ENCODE peak calls at places on chromosomes 16 and 17, in four cellular contexts. F, J, I and X are unnamed samples.
A peak's percentile ranks its signal among the peaks of the same experiment; 100 is the strongest.

GRCh38 chr16:89801800-89802199 is 14.6 kb downstream of the FANCA start:
- DNase-seq in I (no peak), F (no peak), J (no peak), X (no peak)

GRCh38 chr17:37060966-37061365 is 112.2 kb downstream of the AATF start:
- DNase-seq in J (no peak), F (no peak), I (no peak), X (no peak)

GRCh38 chr16:11139624-11140375 is 116.2 kb downstream of the SOCS1 start:
- DNase-seq in J (no peak), F (peak; percentile 13), I (peak; percentile 62), X (no peak)

GRCh38 chr17:49850772-49851386 is 3.0 kb upstream of the TAC4 start:
- DNase-seq in J (no peak), F (no peak), I (no peak), X (no peak)

GRCh38 chr17:10776372-10776771 is 27.5 kb downstream of the TMEM238L start:
- DNase-seq in F (no peak), J (no peak), I (no peak), X (no peak)

GRCh38 chr17:44921122-44921882 is 6.0 kb upstream of the GFAP start:
- DNase-seq in F (no peak), I (no peak), J (peak; percentile 72), X (no peak)

GRCh38 chr17:29042679-29043538 is at the start of gene PIPOX:
- DNase-seq in J (peak; percentile 38), F (no peak), I (peak; percentile 90), X (no peak)

GRCh38 chr17:76869878-76870714 is 1.9 kb downstream of the MGAT5B start:
- DNase-seq in J (no peak), I (no peak), F (no peak), X (no peak)

GRCh38 chr16:27405546-27406451 is 3.8 kb downstream of the IL21R start:
- DNase-seq in J (no peak), F (no peak), I (no peak), X (no peak)

GRCh38 chr16:52578007-52578828 is 31.3 kb upstream of the TOX3 start:
- DNase-seq in J (no peak), F (no peak), I (peak; percentile 82), X (no peak)

GRCh38 chr16:51327001-51327400 is 175.9 kb upstream of the SALL1 start:
- DNase-seq in J (no peak), F (no peak), I (no peak), X (no peak)

GRCh38 chr16:48003226-48003907 is 152.4 kb downstream of the ABCC12 start:
- DNase-seq in J (no peak), F (no peak), I (no peak), X (no peak)

GRCh38 chr17:17437461-17437860 is 39.3 kb upstream of the MED9 start:
- DNase-seq in I (no peak), J (no peak), F (no peak), X (no peak)

GRCh38 chr16:68244903-68245853 is at the start of gene PLA2G15:
- DNase-seq in I (peak; percentile 87), J (peak; percentile 100), F (peak; percentile 83), X (no peak)

GRCh38 chr17:50353600-50354195 is 7.8 kb downstream of the XYLT2 start:
- DNase-seq in F (no peak), J (no peak), I (no peak), X (no peak)

GRCh38 chr17:56771975-56772374 is 61.7 kb downstream of the C17orf67 start:
- DNase-seq in I (no peak), J (no peak), F (no peak), X (no peak)

GRCh38 chr16:89721644-89722391 is 481 bp downstream of the ZNF276 start:
- DNase-seq in I (no peak), J (no peak), F (no peak), X (no peak)

GRCh38 chr16:80804451-80805383 is at the start of gene CDYL2:
- DNase-seq in F (no peak), I (no peak), J (peak; percentile 36), X (no peak)

GRCh38 chr16:56343661-56344517 is 81.5 kb downstream of the AMFR start:
- DNase-seq in J (no peak), I (no peak), F (no peak), X (no peak)

GRCh38 chr17:19250421-19251141 is 13.4 kb downstream of the EPN2 start:
- DNase-seq in F (no peak), J (no peak), I (no peak), X (no peak)

GRCh38 chr16:86252596-86252995 is 257.7 kb upstream of the FOXF1 start:
- DNase-seq in I (no peak), J (peak; percentile 47), F (peak; percentile 42), X (no peak)

GRCh38 chr16:30723725-30724355 is 24.4 kb upstream of the PHKG2 start:
- DNase-seq in I (no peak), J (no peak), F (no peak), X (no peak)

GRCh38 chr17:79531191-79531590 is 79.7 kb downstream of the RBFOX3 start:
- DNase-seq in F (no peak), J (no peak), I (no peak), X (no peak)

GRCh38 chr17:4974064-4974670 is 6.5 kb upstream of the SPAG7 start:
- DNase-seq in F (no peak), I (no peak), J (no peak), X (no peak)

GRCh38 chr16:84438971-84439696 is 65.3 kb downstream of the MEAK7 start:
- DNase-seq in I (no peak), J (no peak), F (no peak), X (no peak)

GRCh38 chr17:62648954-62649294 is 21.5 kb downstream of the MRC2 start:
- DNase-seq in I (no peak), J (no peak), F (no peak), X (no peak)

GRCh38 chr17:29744121-29744520 is 121.4 kb upstream of the CORO6 start:
- DNase-seq in J (no peak), F (no peak), I (no peak), X (no peak)

GRCh38 chr16:30659507-30660423 is 1.5 kb downstream of the FBRS start:
- DNase-seq in F (no peak), I (no peak), J (no peak), X (no peak)

GRCh38 chr16:12061336-12062055 is 85.0 kb downstream of the SNX29 start:
- DNase-seq in J (no peak), I (no peak), F (no peak), X (no peak)

GRCh38 chr17:14575349-14575966 is 274.6 kb downstream of the HS3ST3B1 start:
- DNase-seq in F (no peak), I (peak; percentile 28), J (no peak), X (no peak)

GRCh38 chr16:67719778-67720144 is 645 bp upstream of the GFOD2 start:
- DNase-seq in F (no peak), I (peak; percentile 48), J (peak; percentile 65), X (no peak)

GRCh38 chr17:44628234-44629188 is 27.8 kb upstream of the MEIOC start:
- DNase-seq in J (no peak), I (peak; percentile 29), F (no peak), X (no peak)

GRCh38 chr17:36591434-36592315 is at the start of gene DHRS11:
- DNase-seq in F (peak; percentile 19), I (peak; percentile 59), J (peak; percentile 95), X (no peak)

GRCh38 chr17:17682293-17682736 is 1.1 kb downstream of the RAI1 start:
- DNase-seq in F (no peak), I (no peak), J (peak; percentile 55), X (no peak)

GRCh38 chr16:4792951-4793513 is 2.1 kb upstream of the SMIM22 start:
- DNase-seq in F (no peak), I (peak; percentile 33), J (no peak), X (no peak)

GRCh38 chr17:69084911-69085310 is 24.2 kb upstream of the ABCA9 start:
- DNase-seq in I (peak; percentile 50), F (peak; percentile 81), J (no peak), X (no peak)

GRCh38 chr16:27109666-27110523 is 43.2 kb downstream of the C16orf82 start:
- DNase-seq in J (peak; percentile 85), I (peak; percentile 62), F (no peak), X (no peak)

GRCh38 chr17:58249270-58250133 is 11.1 kb downstream of the LPO start:
- DNase-seq in F (peak; percentile 35), J (peak; percentile 92), I (peak; percentile 24), X (peak; percentile 20)

GRCh38 chr17:58246104-58246740 is 7.8 kb downstream of the LPO start:
- DNase-seq in F (no peak), J (no peak), I (no peak), X (no peak)

GRCh38 chr17:58248955-58249269 is 10.5 kb downstream of the LPO start:
- DNase-seq in F (no peak), J (no peak), I (no peak), X (no peak)

GRCh38 chr17:58245428-58246103 is 7.2 kb downstream of the LPO start:
- DNase-seq in J (no peak), F (no peak), I (peak; percentile 20), X (no peak)

GRCh38 chr17:58247511-58248363 is 9.4 kb downstream of the LPO start:
- DNase-seq in F (no peak), I (no peak), J (no peak), X (no peak)
- TF ChIP-seq TCF7L2 in F (no peak), I (no peak), J (no peak), X (no peak)

DNA sequence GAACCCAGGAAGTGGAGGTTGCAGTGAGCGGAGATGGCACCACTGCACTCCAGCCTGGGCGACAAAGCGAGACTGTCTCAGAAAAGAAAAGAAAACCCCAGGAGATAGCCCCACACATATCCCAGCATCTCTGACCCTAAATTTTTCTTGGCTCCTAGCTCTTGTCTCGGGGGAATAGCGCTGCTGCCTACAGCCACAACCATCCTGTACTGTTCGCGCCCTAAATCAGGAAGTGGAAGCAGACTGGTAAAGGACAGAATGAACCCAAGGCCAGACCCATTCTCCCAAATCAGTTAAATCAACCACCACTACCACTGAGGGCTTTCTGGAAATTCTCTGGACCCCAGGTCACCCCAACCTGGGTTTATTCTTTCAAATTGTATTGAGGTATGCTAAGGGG is 1.7 kb downstream of the CTDNEP1 start:
- DNase-seq in J (no peak), I (no peak), F (no peak), X (no peak)
- TF ChIP-seq TCF7L2 in J (no peak), I (no peak), F (no peak), X (no peak)

DNA sequence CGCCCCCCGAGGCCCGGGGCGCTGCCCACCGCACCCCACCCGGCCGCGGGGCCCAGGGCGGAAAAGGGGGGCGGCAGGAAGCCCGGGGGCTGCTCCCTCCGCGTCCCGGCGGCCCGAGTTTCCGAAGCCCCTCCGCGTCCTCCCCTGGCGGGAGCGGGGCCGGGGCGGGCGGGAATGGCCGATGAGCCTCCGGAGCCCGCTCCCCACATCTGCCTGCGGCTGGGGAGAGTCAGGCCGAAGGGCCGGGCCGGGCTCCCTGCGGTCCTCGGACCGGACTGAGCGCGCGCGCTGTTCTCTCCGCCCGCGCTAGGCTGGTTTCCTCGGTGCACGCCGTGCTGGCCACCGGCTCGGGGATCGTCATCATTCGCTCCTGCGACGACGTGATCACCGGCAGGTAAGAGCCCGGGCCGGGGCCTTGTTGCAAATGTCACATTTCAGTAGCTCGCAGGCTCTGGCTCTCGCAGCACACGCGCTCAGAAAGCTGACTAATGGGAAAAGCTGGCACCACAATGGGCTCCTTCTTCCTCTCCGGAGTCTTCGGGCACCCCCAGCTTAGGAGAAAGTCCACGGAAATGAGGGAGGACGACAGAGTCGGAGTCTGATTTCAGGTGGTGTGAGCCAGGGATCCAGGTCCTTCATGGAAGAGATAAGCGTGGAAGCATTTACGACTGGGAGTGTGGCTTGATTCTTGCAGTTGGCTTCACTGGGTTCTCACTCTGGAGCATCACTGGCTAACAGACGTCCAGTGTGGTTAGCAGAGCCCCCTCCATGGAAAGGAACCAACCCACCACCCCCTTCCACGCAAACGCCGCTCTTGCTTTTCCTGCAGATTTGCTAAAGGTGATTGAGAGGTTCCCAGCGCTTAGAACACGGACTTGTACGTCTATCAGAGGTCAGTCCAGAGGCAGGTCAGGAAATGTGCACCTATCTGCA is 658 bp downstream of the TLCD3A start:
- DNase-seq in F (no peak), J (peak; percentile 34), I (no peak), X (no peak)
- TF ChIP-seq TCF7L2 in F (no peak), J (no peak), I (no peak), X (no peak)

GRCh38 chr17:82010575-82011525 is 11.8 kb downstream of the CENPX start:
- DNase-seq in F (no peak), I (no peak), J (no peak), X (no peak)
- TF ChIP-seq TCF7L2 in F (no peak), I (no peak), J (no peak), X (no peak)